ENCODE peak calls at places on chromosomes 11 and 22, in four cellular contexts. F is mesenchymal stem cell, X is H1, U is tibial artery. G is an unnamed sample. For H3K4me1 and H3K36me3, the result is how much of the 10 kb centered on the place peaks cover.

GRCh38 chr11:97832451-97832850 is 1188.3 kb upstream of the CNTN5 start:
- DNase-seq in F (no peak), X (no peak), U (no peak), G (no peak)

GRCh38 chr11:6986487-6986886 is 33.7 kb downstream of the ZNF214 start:
- DNase-seq in U (no peak), F (no peak), X (no peak), G (no peak)

GRCh38 chr22:28123989-28124766 is 205.1 kb upstream of the PITPNB start:
- DNase-seq in U (no peak), F (no peak), X (no peak), G (no peak)

GRCh38 chr11:46249103-46249942 is 28.1 kb upstream of the CREB3L1 start:
- DNase-seq in F (peak), U (no peak), X (no peak), G (no peak)

GRCh38 chr11:19931141-19931767 is 218.6 kb downstream of the NAV2 start:
- DNase-seq in U (no peak), X (no peak), F (peak), G (no peak)

GRCh38 chr22:34105461-34106062 is 185.3 kb upstream of the LARGE1 start:
- DNase-seq in F (no peak), X (peak), U (peak), G (peak)

GRCh38 chr11:65777821-65778361 is 2.9 kb downstream of the AP5B1 start:
- DNase-seq in X (no peak), F (no peak), U (peak), G (peak)

GRCh38 chr22:42289671-42290269 is 19.3 kb upstream of the TCF20 start:
- DNase-seq in F (no peak), U (no peak), X (no peak), G (no peak)

GRCh38 chr11:30150425-30150824 is 80.4 kb upstream of the FSHB start:
- DNase-seq in X (no peak), U (no peak), F (no peak), G (no peak)

GRCh38 chr11:18578975-18579598 is 9.4 kb downstream of the UEVLD start:
- DNase-seq in F (no peak), X (no peak), U (no peak), G (no peak)

GRCh38 chr11:111334495-111335123 is 36.3 kb downstream of the POU2AF3 start:
- DNase-seq in X (no peak), F (no peak), U (no peak), G (no peak)

GRCh38 chr11:26949846-26950245 is 44.1 kb upstream of the FIBIN start:
- DNase-seq in U (no peak), X (no peak), F (peak), G (no peak)

GRCh38 chr11:26951849-26952515 is 41.9 kb upstream of the FIBIN start:
- DNase-seq in U (no peak), X (no peak), F (no peak), G (no peak)

GRCh38 chr11:26948881-26949280 is 45.0 kb upstream of the FIBIN start:
- DNase-seq in X (no peak), U (no peak), F (peak), G (no peak)

GRCh38 chr11:26947904-26948639 is 45.8 kb upstream of the FIBIN start:
- DNase-seq in F (peak), X (no peak), U (no peak), G (no peak)

DNA sequence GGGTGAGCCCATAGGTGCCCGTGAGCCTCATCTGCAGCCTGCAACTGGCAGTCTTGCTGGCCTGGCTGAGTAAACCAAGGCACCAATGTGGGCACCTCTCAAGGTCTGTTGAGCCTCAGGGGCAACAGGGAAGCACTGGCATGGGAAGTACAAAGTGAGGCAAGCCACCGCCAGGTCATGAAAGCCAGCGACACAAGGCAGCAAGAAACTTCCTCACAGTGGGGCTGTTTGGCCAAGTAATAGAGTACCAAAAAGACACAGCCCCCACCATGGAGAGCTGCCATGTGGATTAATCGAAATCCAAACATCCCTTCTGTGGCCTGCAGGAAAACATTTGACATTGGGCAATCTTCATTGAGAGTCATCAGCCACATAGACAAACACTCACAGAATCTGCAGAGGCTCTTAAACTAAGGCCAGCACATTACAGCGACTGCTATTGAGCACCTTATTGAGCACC is 43.6 kb upstream of the FIBIN start:
- DNase-seq in X (no peak), F (peak), U (no peak), G (peak)
- H3K27ac ChIP-seq in X (no peak), F (no peak), U (peak), G (no peak)

DNA sequence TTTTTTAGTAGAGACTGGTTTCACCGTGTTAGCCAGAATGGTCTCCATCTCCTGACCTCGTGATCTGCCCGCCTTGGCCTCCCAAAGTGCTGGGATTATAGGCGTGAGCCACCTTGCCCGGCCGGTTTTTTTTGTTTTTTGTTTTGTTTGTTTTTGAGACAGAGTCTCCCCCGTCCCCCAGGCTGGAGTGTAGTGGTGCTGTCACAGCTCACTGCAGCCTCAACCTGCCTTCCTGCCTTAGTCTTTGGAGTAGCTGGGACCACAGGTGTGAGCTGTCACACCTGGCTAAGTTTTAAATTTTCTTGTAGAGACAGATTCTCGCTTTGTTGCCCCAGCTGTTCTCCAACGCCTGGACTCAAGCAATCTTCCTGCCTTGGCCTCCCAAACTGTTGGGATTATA is 3.2 kb downstream of the PPIL2 start:
- DNase-seq in U (no peak), F (no peak), X (no peak), G (no peak)
- H3K4me1 ChIP-seq in U (under half), F (under half), X (under half), G (under half)

GRCh38 chr22:50460942-50461341 is 13.9 kb downstream of the SBF1 start:
- DNase-seq in U (no peak), F (no peak), X (no peak), G (peak)
- H3K36me3 ChIP-seq in U (half or more), F (half or more), X (half or more), G (half or more)

DNA sequence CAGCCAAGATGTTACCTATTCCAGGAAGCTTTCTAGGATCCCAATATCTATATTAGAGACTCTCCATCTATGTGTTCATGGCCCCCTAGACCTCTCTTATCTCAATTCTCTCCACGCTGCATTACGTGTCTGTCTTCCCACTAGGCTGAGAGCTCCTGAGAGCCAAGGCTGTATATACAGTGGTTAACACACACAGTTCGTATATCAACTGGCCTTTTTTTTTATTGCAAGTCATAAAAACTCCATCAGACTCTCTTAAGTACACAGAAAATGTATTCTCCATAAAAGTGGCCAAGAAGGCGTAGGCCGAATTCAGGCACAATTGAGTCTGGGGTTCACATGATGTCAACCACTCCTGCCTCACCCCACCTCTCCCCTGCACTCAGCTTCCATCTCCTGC is 115.9 kb downstream of the TRIM29 start:
- DNase-seq in F (no peak), U (no peak), X (no peak), G (no peak)
- H3K27ac ChIP-seq in F (no peak), U (no peak), X (no peak), G (no peak)

GRCh38 chr11:126391970-126392637 is 36.6 kb downstream of the ST3GAL4 start:
- DNase-seq in U (no peak), F (no peak), X (no peak), G (peak)

GRCh38 chr11:126387856-126388255 is 32.4 kb downstream of the ST3GAL4 start:
- DNase-seq in U (no peak), X (no peak), F (no peak), G (no peak)

GRCh38 chr11:126391286-126391954 is 35.9 kb downstream of the ST3GAL4 start:
- DNase-seq in X (no peak), F (no peak), U (no peak), G (peak)

GRCh38 chr11:126392638-126393023 is 37.1 kb downstream of the ST3GAL4 start:
- DNase-seq in X (no peak), F (no peak), U (no peak), G (no peak)

GRCh38 chr11:126390418-126390817 is 34.9 kb downstream of the ST3GAL4 start:
- DNase-seq in F (no peak), U (no peak), X (no peak), G (no peak)
- H3K4me1 ChIP-seq in F (under half), U (under half), X (under half), G (under half)

DNA sequence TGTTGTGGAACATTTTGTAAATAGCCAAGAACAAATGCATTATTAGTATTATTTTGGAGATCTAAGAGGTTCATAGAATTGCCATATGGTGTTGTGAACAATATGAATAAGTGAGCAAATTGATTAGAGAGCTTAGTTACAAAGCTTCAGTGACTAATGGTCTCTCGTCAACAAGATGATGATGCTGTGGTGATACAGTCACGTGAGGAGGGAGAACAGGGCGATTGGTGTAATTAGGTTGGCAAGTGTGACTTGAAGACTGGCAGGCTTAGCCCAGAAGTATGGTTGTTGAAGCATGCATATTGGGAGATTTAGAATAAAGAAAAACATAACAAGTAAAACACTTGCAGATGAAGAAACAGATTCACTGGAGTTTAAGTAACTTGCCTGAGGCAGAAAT is 100.6 kb upstream of the SORL1-AS1 start:
- DNase-seq in X (no peak), F (no peak), U (no peak), G (no peak)
- H3K36me3 ChIP-seq in X (under half), F (under half), U (under half), G (under half)

G was measured in upper lobe of right lung.